ENCODE peak calls at places on chromosomes 5 and 9, in five cellular contexts. I is K562, H is HepG2, R is GM12892, M is GM12878. O is an unnamed sample.

GRCh38 chr5:79581535-79581934 is 30.7 kb upstream of the TENT2 start:
- DNase-seq in I (no peak), R (no peak), M (no peak), H (peak; percentile 96), O (no peak)

GRCh38 chr5:130141689-130142320 is 237.5 kb downstream of the CHSY3 start:
- DNase-seq in I (peak; percentile 4), H (no peak), M (no peak), R (peak; percentile 1), O (peak; percentile 2)

GRCh38 chr9:35653611-35654010 is 2.9 kb upstream of the SIT1 start:
- DNase-seq in H (no peak), R (no peak), M (no peak), I (no peak), O (no peak)

GRCh38 chr5:55360190-55360589 is 52.4 kb downstream of the MTREX start:
- DNase-seq in R (no peak), M (no peak), I (no peak), H (no peak), O (no peak)

GRCh38 chr5:10479226-10479721 is 37.6 kb downstream of the ROPN1L start:
- DNase-seq in M (no peak), R (no peak), H (no peak), I (no peak), O (no peak)

GRCh38 chr5:106113922-106114321 is 1556.8 kb downstream of the EFNA5 start:
- DNase-seq in H (no peak), I (no peak), R (no peak), M (no peak), O (no peak)

GRCh38 chr5:15321771-15322170 is 178.2 kb upstream of the FBXL7 start:
- DNase-seq in M (no peak), H (no peak), I (no peak), R (no peak), O (no peak)

GRCh38 chr5:33105521-33105941 is 335.2 kb upstream of the TARS1 start:
- DNase-seq in M (no peak), H (no peak), I (no peak), R (no peak), O (no peak)

GRCh38 chr5:81994679-81995078 is 22.9 kb downstream of the ATG10 start:
- DNase-seq in R (no peak), H (no peak), I (no peak), M (no peak), O (no peak)

GRCh38 chr5:69502375-69503143 is 10.0 kb downstream of the OCLN start:
- DNase-seq in H (peak; percentile 46), R (no peak), M (no peak), I (no peak), O (no peak)

GRCh38 chr5:72451771-72452505 is 55.3 kb downstream of the ZNF366 start:
- DNase-seq in I (no peak), H (no peak), M (peak; percentile 75), R (no peak), O (no peak)

GRCh38 chr5:51465165-51465564 is 81.9 kb downstream of the ISL1 start:
- DNase-seq in M (no peak), R (no peak), I (no peak), H (no peak), O (no peak)

GRCh38 chr9:111940697-111941096 is 44.1 kb downstream of the UGCG start:
- DNase-seq in I (no peak), H (no peak), M (no peak), R (no peak), O (no peak)

GRCh38 chr9:88942411-88942810 is 48.9 kb upstream of the S1PR3 start:
- DNase-seq in M (no peak), H (no peak), R (no peak), I (no peak), O (no peak)

GRCh38 chr9:21923694-21924093 is 70.5 kb downstream of the CDKN2A start:
- DNase-seq in M (no peak), H (no peak), I (no peak), R (no peak), O (no peak)

GRCh38 chr9:5871785-5872184 is 18.9 kb upstream of the MLANA start:
- DNase-seq in I (no peak), M (no peak), H (no peak), R (no peak), O (no peak)

GRCh38 chr9:90870646-90871326 is 69.2 kb downstream of the SYK start:
- DNase-seq in R (no peak), I (peak; percentile 14), M (peak; percentile 17), H (peak; percentile 25), O (no peak)

GRCh38 chr9:26833792-26834191 is 58.8 kb downstream of the CAAP1 start:
- DNase-seq in H (no peak), R (no peak), M (no peak), I (no peak), O (no peak)
- TF ChIP-seq TAF1 in H (no peak), R (no peak), M (no peak), I (no peak), O (no peak)

GRCh38 chr5:170524576-170524975 is 20.8 kb downstream of the KCNIP1 start:
- DNase-seq in H (no peak), I (no peak), M (no peak), R (no peak), O (no peak)

GRCh38 chr5:170523830-170524229 is 20.0 kb downstream of the KCNIP1 start:
- DNase-seq in I (no peak), H (no peak), M (no peak), R (no peak), O (no peak)

GRCh38 chr5:170520319-170520718 is 16.5 kb downstream of the KCNIP1 start:
- DNase-seq in R (no peak), H (no peak), M (no peak), I (no peak), O (no peak)

GRCh38 chr5:170523129-170523497 is 19.3 kb downstream of the KCNIP1 start:
- DNase-seq in H (no peak), M (no peak), R (no peak), I (no peak), O (no peak)

DNA sequence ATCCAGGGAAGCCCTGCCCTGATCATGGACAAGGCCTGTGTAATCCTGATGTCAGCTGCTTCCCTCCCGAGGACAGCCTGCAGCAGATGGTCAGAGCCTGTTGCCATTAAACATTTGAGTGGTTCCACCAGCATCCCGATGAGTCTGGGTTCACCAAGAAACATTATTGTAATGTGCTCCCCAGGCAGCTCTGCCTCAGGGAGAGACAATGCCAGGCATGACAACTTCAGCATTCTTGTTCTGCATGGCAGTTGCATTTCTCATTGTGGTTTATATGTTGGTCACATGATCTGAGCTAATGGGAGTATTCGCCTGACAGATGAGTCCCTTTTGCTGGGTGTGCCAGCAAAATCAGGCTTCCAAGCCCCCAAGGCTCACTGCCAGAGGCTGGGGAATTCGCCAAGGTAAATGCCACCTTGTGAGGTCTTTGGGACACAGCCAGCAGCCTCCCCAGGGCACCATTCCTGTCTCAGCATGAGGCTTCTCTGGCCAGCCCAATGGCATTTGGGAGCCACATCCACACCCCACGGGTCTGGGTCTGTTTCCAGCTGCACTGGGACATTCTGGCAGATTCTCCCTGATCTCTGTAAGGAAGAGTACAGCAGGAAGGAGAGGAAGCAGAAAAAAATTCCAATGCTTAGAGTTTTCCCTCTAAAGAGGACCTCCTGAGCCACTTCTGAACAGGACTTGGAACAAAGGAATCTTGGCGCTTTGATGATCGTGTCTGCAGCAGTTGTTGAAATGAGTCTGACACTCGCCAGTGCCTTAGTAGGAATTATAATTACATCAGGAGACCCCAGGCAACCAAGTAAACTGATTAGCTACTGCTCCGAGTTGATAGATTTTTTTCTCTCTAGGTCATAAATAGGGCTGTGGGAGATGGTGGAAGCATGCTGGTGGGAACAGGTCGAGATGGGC is 18.6 kb downstream of the KCNIP1 start:
- DNase-seq in I (no peak), H (no peak), M (no peak), R (no peak), O (no peak)
- TF ChIP-seq POLR2AphosphoS5 in I (no peak), H (no peak), M (no peak), R (no peak), O (no peak)

GRCh38 chr5:77628840-77629552 is 9.5 kb downstream of the OTP start:
- DNase-seq in R (no peak), H (no peak), I (no peak), M (no peak), O (no peak)

GRCh38 chr5:77631166-77631582 is 7.3 kb downstream of the OTP start:
- DNase-seq in H (no peak), R (no peak), I (no peak), M (peak; percentile 82), O (no peak)

GRCh38 chr5:77629553-77630245 is 8.8 kb downstream of the OTP start:
- DNase-seq in M (no peak), H (no peak), R (no peak), I (no peak), O (no peak)

GRCh38 chr5:77632526-77633268 is 5.8 kb downstream of the OTP start:
- DNase-seq in M (no peak), I (no peak), H (no peak), R (no peak), O (no peak)

DNA sequence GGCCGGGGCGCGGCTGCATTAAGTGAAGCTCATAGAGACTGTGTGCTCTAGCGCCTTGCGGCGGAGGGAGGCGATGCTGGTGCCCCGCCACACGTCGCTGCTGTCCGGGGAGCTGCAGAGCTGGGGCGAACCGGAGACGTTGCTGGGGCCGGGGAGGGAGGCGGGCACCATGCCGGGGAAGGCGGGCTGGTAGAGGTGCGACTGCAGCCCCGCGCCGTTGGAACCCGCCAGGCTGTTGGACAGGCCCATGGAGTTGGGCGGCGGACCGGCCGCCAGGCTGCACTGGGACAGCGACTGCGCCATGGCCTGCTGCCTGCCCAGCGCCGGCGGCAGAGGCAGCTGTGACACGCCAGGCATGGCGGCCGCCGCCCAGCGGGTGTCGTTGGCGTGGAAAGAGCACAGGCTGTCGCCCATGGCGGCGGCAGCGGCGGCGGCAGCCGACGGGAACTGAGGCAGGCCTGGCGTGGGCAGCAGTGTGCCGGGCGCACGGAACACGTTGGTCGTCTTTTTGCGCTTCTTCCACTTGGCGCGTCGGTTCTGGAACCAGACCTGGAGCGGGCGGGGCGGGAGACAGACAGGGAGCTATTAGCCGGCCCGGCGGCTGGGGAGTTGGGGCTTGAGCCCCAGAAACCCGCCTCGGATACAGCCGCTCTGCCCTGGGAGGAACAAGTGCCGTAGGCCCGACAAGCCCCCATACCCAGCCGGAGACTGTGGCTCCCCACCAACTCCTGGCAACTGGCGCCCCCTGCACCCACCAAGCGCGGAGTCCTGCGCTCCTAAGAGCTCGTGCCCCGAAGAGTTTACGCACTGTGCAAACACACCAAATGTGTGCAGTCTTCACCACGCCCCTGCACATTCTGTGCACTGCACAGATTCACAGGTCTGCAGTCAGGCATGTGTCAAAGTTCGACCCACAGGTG is 8.0 kb downstream of the OTP start:
- DNase-seq in R (peak; percentile 75), I (no peak), M (no peak), H (peak; percentile 33), O (peak; percentile 84)
- TF ChIP-seq POLR2A in R (peak; percentile 88), I (no peak), M (peak; percentile 90), H (no peak), O (peak; percentile 69)

DNA sequence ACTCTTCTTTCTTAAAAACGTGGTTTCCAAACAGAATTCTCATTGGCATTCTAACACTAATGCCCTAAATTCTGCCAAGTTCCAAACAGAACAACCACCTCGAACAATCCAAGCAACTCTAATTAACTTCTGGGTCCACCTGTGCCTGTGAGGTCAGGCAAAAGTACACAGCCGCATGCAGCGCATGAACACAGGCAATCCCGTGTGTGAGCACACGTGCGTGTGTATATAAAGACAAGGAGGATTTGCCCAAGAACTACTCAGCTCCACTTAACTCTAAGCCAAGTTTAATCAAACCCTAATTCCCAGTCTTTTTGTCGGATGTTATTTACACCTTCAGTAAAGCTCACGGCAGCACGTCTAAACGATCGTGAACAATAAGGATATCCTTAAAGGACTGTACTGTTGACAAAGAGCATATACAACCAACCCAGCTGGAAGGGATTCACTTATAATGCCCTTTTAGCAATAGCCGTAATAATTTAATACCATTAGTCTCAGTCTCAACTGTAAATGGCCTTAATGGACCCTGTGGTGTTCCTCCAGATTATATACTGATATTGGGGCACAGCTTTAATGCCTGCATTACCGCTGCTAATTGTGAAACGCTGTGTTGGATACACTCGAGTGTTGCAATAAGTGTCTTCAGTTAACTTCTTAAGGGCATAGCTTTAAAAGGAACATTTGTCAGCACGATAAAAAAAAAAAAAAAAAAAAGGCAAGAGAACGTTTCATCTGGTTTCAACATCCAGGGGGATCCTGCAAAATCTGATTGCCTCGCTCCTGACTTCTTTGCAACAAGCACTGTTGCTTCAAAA is 78.1 kb downstream of the EBF1 start:
- DNase-seq in H (no peak), R (no peak), I (no peak), M (no peak), O (no peak)
- TF ChIP-seq TAF1 in H (no peak), R (no peak), I (no peak), M (no peak), O (no peak)